ENCODE peak calls at places on chromosomes 1 and 21, in six cellular contexts. V is spleen; H is CD4-positive, alpha-beta T cell; E is AG09319; T is HL-60; O is CD8-positive, alpha-beta T cell. D is an unnamed sample.

GRCh38 chr1:231678021-231678432 is 51.4 kb downstream of the DISC1 start:
- DNase-seq in O (no peak), H (no peak), V (no peak), T (no peak), E (no peak), D (no peak)

GRCh38 chr1:53114581-53115400 is 27.6 kb downstream of the SLC1A7 start:
- DNase-seq in O (no peak), V (no peak), E (no peak), T (no peak), H (no peak), D (no peak)

GRCh38 chr1:151577173-151577572 is 34.7 kb upstream of the SNX27 start:
- DNase-seq in T (no peak), E (no peak), H (no peak), V (no peak), O (no peak), D (no peak)

GRCh38 chr1:202623075-202623474 is 87.2 kb downstream of the SYT2 start:
- DNase-seq in V (peak; percentile 67), T (no peak), E (no peak), H (no peak), O (no peak), D (no peak)

GRCh38 chr1:59026472-59026948 is 242.7 kb upstream of the JUN start:
- DNase-seq in E (peak; percentile 24), V (no peak), H (no peak), T (no peak), O (no peak), D (no peak)

GRCh38 chr1:36512842-36513241 is 30.1 kb upstream of the CSF3R start:
- DNase-seq in V (no peak), T (no peak), H (no peak), O (no peak), E (no peak), D (no peak)

GRCh38 chr1:161086457-161086856 is 2.9 kb downstream of the NECTIN4 start:
- DNase-seq in O (no peak), E (no peak), H (no peak), V (no peak), T (no peak), D (no peak)

GRCh38 chr1:206110820-206111219 is 6.4 kb downstream of the AVPR1B start:
- DNase-seq in O (no peak), H (no peak), T (no peak), V (no peak), E (no peak), D (no peak)

GRCh38 chr1:28369518-28370219 is at the start of gene PHACTR4:
- DNase-seq in O (peak; percentile 44), T (peak; percentile 93), E (peak; percentile 75), V (peak; percentile 96), H (peak; percentile 66), D (peak; percentile 94)

GRCh38 chr1:212110617-212111016 is 75.1 kb downstream of the DTL start:
- DNase-seq in T (no peak), O (no peak), H (no peak), V (no peak), E (no peak), D (no peak)

GRCh38 chr1:186754542-186755150 is 74.1 kb upstream of the PLA2G4A start:
- DNase-seq in H (no peak), E (peak; percentile 5), T (no peak), V (no peak), O (no peak), D (no peak)

GRCh38 chr21:17915976-17916375 is 96.8 kb upstream of the C21orf91 start:
- DNase-seq in V (no peak), H (no peak), O (no peak), E (no peak), T (no peak), D (no peak)

GRCh38 chr1:168321945-168322344 is 41.3 kb downstream of the TBX19 start:
- DNase-seq in T (peak; percentile 15), V (no peak), E (no peak), H (no peak), O (no peak), D (peak; percentile 34)

GRCh38 chr1:37697090-37697489 is 4.8 kb downstream of the CDCA8 start:
- DNase-seq in E (no peak), T (no peak), H (no peak), V (no peak), O (no peak), D (no peak)

GRCh38 chr1:243264718-243265117 is 8.9 kb downstream of the SDCCAG8 start:
- DNase-seq in E (no peak), T (peak; percentile 68), V (no peak), H (no peak), O (no peak), D (no peak)

GRCh38 chr1:209643295-209644020 is 8.8 kb downstream of the LAMB3 start:
- DNase-seq in V (no peak), E (no peak), O (no peak), T (no peak), H (no peak), D (no peak)

GRCh38 chr21:41953831-41954653 is at the start of gene C2CD2:
- DNase-seq in O (no peak), H (no peak), E (no peak), V (peak; percentile 87), T (peak; percentile 43), D (peak; percentile 98)

GRCh38 chr1:89697397-89697796 is 64.5 kb downstream of the LRRC8C start:
- DNase-seq in T (no peak), E (no peak), H (no peak), O (no peak), V (no peak), D (no peak)

GRCh38 chr1:172745014-172745413 is 86.1 kb downstream of the FASLG start:
- DNase-seq in O (no peak), H (no peak), E (peak; percentile 50), T (peak; percentile 69), V (no peak), D (peak; percentile 58)

GRCh38 chr1:119815361-119815760 is 4.1 kb upstream of the REG4 start:
- DNase-seq in H (no peak), E (no peak), O (no peak), V (no peak), T (no peak), D (no peak)

GRCh38 chr1:93013311-93014091 is 52.2 kb upstream of the DIPK1A start:
- DNase-seq in T (no peak), V (no peak), O (no peak), H (no peak), E (no peak), D (no peak)

GRCh38 chr1:39407496-39407888 is 83.9 kb upstream of the BMP8A start:
- DNase-seq in E (no peak), V (no peak), T (no peak), O (no peak), H (no peak), D (no peak)

DNA sequence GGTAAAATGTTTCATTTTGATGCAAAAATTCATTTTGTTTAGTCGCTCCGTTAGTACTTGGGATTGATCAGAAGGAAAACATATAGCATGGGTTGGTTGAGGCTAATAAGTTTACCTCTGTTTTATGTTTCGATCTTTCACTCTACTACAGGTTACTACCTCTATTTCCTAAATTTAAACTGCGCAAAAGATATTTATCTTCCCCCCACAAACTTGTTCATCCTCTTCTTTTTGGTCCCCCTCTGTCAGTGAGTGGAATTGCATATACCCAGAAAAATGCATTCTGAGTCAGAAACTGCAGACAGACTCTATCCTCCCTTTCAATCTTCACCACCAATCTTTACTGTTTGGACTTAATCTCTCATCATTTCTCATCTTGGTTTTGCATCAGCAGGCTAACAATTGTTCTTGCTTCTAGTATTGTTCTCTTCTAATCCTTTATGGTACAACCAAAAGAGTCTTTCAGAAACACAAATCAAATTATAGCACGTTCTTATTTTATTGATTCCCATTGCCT is 316.0 kb upstream of the ADGRL4 start:
- DNase-seq in O (no peak), H (no peak), E (no peak), V (no peak), T (no peak), D (no peak)
- TF ChIP-seq CTCF in O (no peak), H (no peak), E (no peak), V (no peak), T (no peak), D (no peak)

GRCh38 chr21:33029975-33030461 is 4.3 kb downstream of the OLIG2 start:
- DNase-seq in E (no peak), V (no peak), T (no peak), H (no peak), O (no peak), D (no peak)
- TF ChIP-seq CTCF in E (no peak), V (no peak), T (no peak), H (no peak), O (no peak), D (no peak)

GRCh38 chr1:171509191-171509590 is 23.9 kb downstream of the PRRC2C start:
- DNase-seq in H (no peak), E (no peak), V (no peak), O (no peak), T (no peak), D (no peak)

GRCh38 chr1:171515299-171515698 is 30.0 kb downstream of the PRRC2C start:
- DNase-seq in T (no peak), V (no peak), O (no peak), E (no peak), H (no peak), D (peak; percentile 14)

GRCh38 chr1:171513743-171514142 is 28.4 kb downstream of the PRRC2C start:
- DNase-seq in T (no peak), O (no peak), V (no peak), E (no peak), H (no peak), D (no peak)
- TF ChIP-seq CTCF in T (no peak), O (no peak), V (no peak), E (no peak), H (no peak), D (no peak)

GRCh38 chr1:21952806-21953514 is 15.8 kb upstream of the HSPG2 start:
- DNase-seq in E (no peak), V (no peak), H (no peak), O (no peak), T (no peak), D (no peak)
- TF ChIP-seq CTCF in E (no peak), V (no peak), H (no peak), O (no peak), T (no peak), D (no peak)

DNA sequence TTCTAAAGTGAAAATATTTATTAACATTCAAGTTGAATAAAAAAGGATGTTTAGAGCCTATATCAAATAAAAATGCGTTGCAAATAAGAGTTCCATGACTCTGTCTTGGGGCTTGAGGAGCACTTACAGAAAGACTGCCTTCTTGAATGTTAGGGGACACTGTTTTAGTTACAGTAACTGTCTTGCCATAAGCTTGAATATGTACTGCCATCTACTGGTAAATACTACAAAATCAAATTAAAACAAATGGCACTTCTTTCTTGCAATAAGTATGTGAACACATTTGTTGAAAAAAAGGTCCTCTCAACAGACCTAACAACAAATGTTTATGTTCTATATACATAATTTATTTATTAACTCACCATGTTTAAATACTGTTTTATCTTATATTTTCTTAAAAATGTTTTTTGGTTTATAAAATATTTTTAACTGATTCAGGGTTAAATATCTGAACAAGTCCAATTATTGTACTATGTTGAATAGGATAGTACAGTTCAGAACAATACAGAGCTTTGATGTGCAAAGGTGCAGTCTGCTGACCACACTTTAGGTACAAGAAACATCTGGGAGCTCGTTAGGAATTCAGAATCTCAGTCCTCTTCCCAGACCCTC is 199.5 kb downstream of the LRRIQ3 start:
- DNase-seq in H (no peak), O (no peak), T (no peak), E (no peak), V (no peak), D (peak; percentile 8)
- TF ChIP-seq CTCF in H (no peak), O (no peak), T (peak; percentile 10), E (peak; percentile 32), V (peak; percentile 29), D (peak; percentile 17)

D was measured in GM20000.